ENCODE peak calls at places on chromosome 15, in ten cellular contexts. B is activated naive CD4-positive, alpha-beta T cell treated with anti-CD3 and anti-CD28 coated beads for 36 hours; P is dermis blood vessel endothelial cell; E is cardiac muscle cell; V is activated T-cell treated with anti-CD3 and anti-CD28 coated beads, Interleukin-2, amount 50 U/mL, for 72 hours; I is T follicular helper cell; F is AG04450; T is cardiac fibroblast; S is activated CD8-positive, alpha-beta memory T cell treated with anti-CD3 and anti-CD28 coated beads for 1 hour; W is brain microvascular endothelial cell. Q is an unnamed sample.

GRCh38 chr15:78195735-78196201 is 38.6 kb downstream of the ACSBG1 start:
- DNase-seq in S (no peak), P (peak), W (no peak), F (no peak), B (peak), I (peak), T (no peak), V (peak), E (peak), Q (no peak)

GRCh38 chr15:38169982-38170381 is 82.7 kb upstream of the SPRED1 start:
- DNase-seq in I (no peak), F (peak), V (no peak), B (no peak), P (no peak), S (no peak), T (peak), W (no peak), E (peak), Q (no peak)

GRCh38 chr15:95884276-95884675 is 446.2 kb upstream of the NR2F2 start:
- DNase-seq in S (no peak), E (no peak), F (no peak), W (no peak), I (no peak), V (no peak), B (no peak), T (peak), P (no peak), Q (no peak)

GRCh38 chr15:47565986-47566385 is 151.3 kb upstream of the SEMA6D start:
- DNase-seq in W (no peak), T (no peak), I (no peak), V (no peak), S (no peak), P (no peak), F (no peak), E (no peak), B (no peak), Q (no peak)

GRCh38 chr15:64536244-64536836 is 76.0 kb downstream of the ZNF609 start:
- DNase-seq in I (no peak), B (no peak), W (peak), V (peak), P (peak), T (peak), E (peak), F (peak), S (no peak), Q (peak)

GRCh38 chr15:100922192-100923040 is 3.3 kb downstream of the LRRK1 start:
- DNase-seq in T (no peak), E (no peak), S (no peak), V (no peak), B (no peak), F (no peak), W (no peak), I (no peak), P (no peak), Q (no peak)

GRCh38 chr15:48679952-48680351 is 34.4 kb upstream of the FBN1 start:
- DNase-seq in V (no peak), W (no peak), F (no peak), S (no peak), B (no peak), P (no peak), E (no peak), I (no peak), T (no peak), Q (no peak)

GRCh38 chr15:53869044-53869805 is 109.0 kb upstream of the UNC13C start:
- DNase-seq in P (no peak), I (no peak), B (no peak), W (no peak), S (no peak), V (no peak), F (no peak), E (no peak), T (no peak), Q (no peak)

GRCh38 chr15:92797168-92798052 is 102.7 kb upstream of the CHD2 start:
- DNase-seq in V (peak), F (peak), T (peak), S (no peak), B (peak), I (no peak), W (peak), P (peak), E (peak), Q (peak)

GRCh38 chr15:58852347-58852746 is 81.1 kb downstream of the SLTM start:
- DNase-seq in V (no peak), E (peak), B (no peak), T (no peak), W (no peak), P (no peak), S (no peak), F (no peak), I (no peak), Q (no peak)

GRCh38 chr15:45648521-45649200 is 13.8 kb downstream of the SQOR start:
- DNase-seq in V (no peak), I (no peak), P (peak), E (peak), F (no peak), W (peak), B (no peak), T (peak), S (no peak), Q (no peak)

GRCh38 chr15:61621146-61621545 is 392.0 kb upstream of the RORA start:
- DNase-seq in E (peak), F (no peak), P (peak), V (peak), B (peak), T (peak), S (no peak), W (no peak), I (no peak), Q (no peak)

GRCh38 chr15:78739206-78739605 is 72.1 kb downstream of the ADAMTS7 start:
- DNase-seq in W (no peak), V (no peak), T (no peak), F (no peak), S (no peak), B (no peak), E (no peak), P (no peak), I (no peak), Q (no peak)

GRCh38 chr15:33330931-33331330 is 20.2 kb downstream of the RYR3 start:
- DNase-seq in P (no peak), V (no peak), E (no peak), I (no peak), T (no peak), S (no peak), F (no peak), B (no peak), W (no peak), Q (no peak)

GRCh38 chr15:39018966-39019365 is 454.4 kb upstream of the RASGRP1 start:
- DNase-seq in B (no peak), P (peak), E (no peak), S (no peak), F (no peak), W (no peak), I (no peak), T (no peak), V (no peak), Q (no peak)

GRCh38 chr15:88727439-88727838 is 75.8 kb upstream of the ACAN start:
- DNase-seq in B (no peak), W (no peak), S (no peak), E (no peak), V (no peak), T (no peak), P (no peak), I (no peak), F (no peak), Q (no peak)

GRCh38 chr15:63277044-63277892 is at the start of gene APH1B:
- DNase-seq in I (peak), W (no peak), V (peak), S (peak), B (peak), T (peak), P (peak), F (no peak), E (peak), Q (peak)

GRCh38 chr15:101043911-101044624 is 124.9 kb downstream of the LRRK1 start:
- DNase-seq in V (no peak), S (no peak), F (no peak), W (no peak), B (no peak), P (no peak), E (no peak), I (no peak), T (no peak), Q (no peak)